ENCODE peak calls at places on chromosomes 2 and 18, in six cellular contexts. N is WTC11, P is SK-N-SH, F is A549, K is GM12878, R is endothelial cell of umbilical vein. I is an unnamed sample.

GRCh38 chr2:120346034-120346666 is at the start of gene INHBB:
- DNase-seq in N (no peak), P (peak), F (peak), K (no peak), R (no peak), I (no peak)

GRCh38 chr2:233793465-233794127 is 15.5 kb downstream of the MROH2A start:
- DNase-seq in N (no peak), P (no peak), F (no peak), K (no peak), R (no peak), I (no peak)

GRCh38 chr2:30661173-30662107 is 145.8 kb downstream of the CAPN13 start:
- DNase-seq in N (no peak), P (no peak), F (no peak), K (no peak), R (no peak), I (no peak)

GRCh38 chr2:232568161-232568560 is 17.7 kb downstream of the EIF4E2 start:
- DNase-seq in N (no peak), P (no peak), F (peak), K (no peak), R (no peak), I (peak)

GRCh38 chr2:46650556-46651001 is 171.2 kb downstream of the TMEM247 start:
- DNase-seq in N (peak), P (peak), F (peak), K (peak), R (peak), I (peak)

GRCh38 chr2:176677746-176678145 is 408.5 kb downstream of the MTX2 start:
- DNase-seq in N (no peak), P (no peak), F (no peak), K (no peak), R (no peak), I (no peak)

GRCh38 chr2:218879881-218880748 is 537 bp upstream of the WNT10A start:
- DNase-seq in N (peak), P (peak), F (no peak), K (peak), R (no peak), I (no peak)

GRCh38 chr2:222973237-222973636 is 78.8 kb upstream of the KCNE4 start:
- DNase-seq in N (no peak), P (no peak), F (no peak), K (no peak), R (no peak), I (no peak)

GRCh38 chr18:46344416-46345180 is 240.4 kb downstream of the HAUS1 start:
- DNase-seq in N (no peak), P (no peak), F (no peak), K (no peak), R (no peak), I (no peak)

GRCh38 chr18:41378628-41379027 is 576.4 kb upstream of the PIK3C3 start:
- DNase-seq in N (no peak), P (peak), F (peak), K (no peak), R (peak), I (no peak)

GRCh38 chr2:200486529-200486928 is 23.3 kb downstream of the KCTD18 start:
- DNase-seq in N (no peak), P (no peak), F (no peak), K (no peak), R (no peak), I (no peak)

GRCh38 chr2:75570948-75571729 is 10.4 kb upstream of the EVA1A start:
- DNase-seq in N (no peak), P (no peak), F (no peak), K (no peak), R (peak), I (no peak)

GRCh38 chr2:229922449-229923386 is at the start of gene FBXO36:
- DNase-seq in N (peak), P (peak), F (peak), K (no peak), R (no peak), I (peak)

GRCh38 chr18:27270508-27270907 is 85.4 kb upstream of the CHST9 start:
- DNase-seq in N (no peak), P (no peak), F (no peak), K (no peak), R (no peak), I (no peak)

GRCh38 chr2:74843371-74844298 is 9.7 kb downstream of the HK2 start:
- DNase-seq in N (no peak), P (no peak), F (no peak), K (peak), R (peak), I (no peak)

GRCh38 chr18:67359868-67360838 is 156.4 kb downstream of the DSEL start:
- DNase-seq in N (no peak), P (peak), F (peak), K (no peak), R (peak), I (no peak)

GRCh38 chr2:40321224-40321623 is 130.7 kb downstream of the SLC8A1 start:
- DNase-seq in N (no peak), P (no peak), F (no peak), K (no peak), R (no peak), I (no peak)

GRCh38 chr18:74268933-74269620 is 22.7 kb downstream of the CYB5A start:
- DNase-seq in N (no peak), P (peak), F (no peak), K (no peak), R (no peak), I (no peak)

GRCh38 chr2:12684471-12684936 is 32.2 kb upstream of the TRIB2 start:
- DNase-seq in N (no peak), P (no peak), F (no peak), K (no peak), R (peak), I (no peak)

GRCh38 chr2:234003972-234004617 is 46.4 kb upstream of the SPP2 start:
- DNase-seq in N (no peak), P (no peak), F (peak), K (no peak), R (peak), I (peak)

GRCh38 chr2:84906900-84907714 is 1.7 kb downstream of the TMSB10 start:
- DNase-seq in N (no peak), P (peak), F (peak), K (no peak), R (peak), I (peak)

GRCh38 chr2:12120281-12121150 is 374.1 kb downstream of the LPIN1 start:
- DNase-seq in N (no peak), P (no peak), F (no peak), K (no peak), R (no peak), I (no peak)

GRCh38 chr2:166344286-166345113 is 31.2 kb downstream of the SCN9A start:
- DNase-seq in N (no peak), P (peak), F (no peak), K (no peak), R (no peak), I (no peak)

GRCh38 chr18:48300463-48300961 is 108.7 kb downstream of the ZBTB7C start:
- DNase-seq in N (peak), P (no peak), F (peak), K (no peak), R (no peak), I (no peak)

GRCh38 chr18:63158012-63158631 is 161.4 kb downstream of the BCL2 start:
- DNase-seq in N (no peak), P (no peak), F (no peak), K (no peak), R (no peak), I (no peak)
- TF ChIP-seq MAX in N (no peak), P (no peak), F (no peak), K (no peak), R (no peak), I (no peak)

DNA sequence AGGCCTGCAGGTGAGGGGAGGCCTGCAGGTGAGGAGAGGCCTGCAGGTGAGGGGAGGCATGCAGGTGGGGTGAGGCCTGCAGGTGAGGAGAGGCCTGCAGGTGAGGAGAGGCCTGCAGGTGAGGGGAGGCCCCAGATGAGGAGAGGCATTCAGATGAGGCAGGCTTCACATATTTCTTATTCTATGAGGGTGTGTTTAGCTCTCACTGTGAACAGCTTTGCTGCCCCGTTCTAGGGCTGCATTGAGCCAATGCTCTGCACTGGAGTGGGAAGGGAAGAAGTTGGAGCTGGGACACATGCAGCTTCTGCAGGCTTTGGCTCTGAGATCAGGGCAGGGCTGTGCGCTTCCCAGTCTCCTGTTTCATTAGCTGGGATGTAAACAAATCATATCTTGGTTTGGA is 19.5 kb downstream of the TPO start:
- DNase-seq in N (no peak), P (no peak), F (no peak), K (no peak), R (no peak), I (no peak)
- TF ChIP-seq MAX in N (no peak), P (no peak), F (no peak), K (no peak), R (no peak), I (no peak)

GRCh38 chr2:237315170-237315880 is 98.6 kb downstream of the COL6A3 start:
- DNase-seq in N (no peak), P (peak), F (no peak), K (no peak), R (peak), I (no peak)

GRCh38 chr2:237316339-237316738 is 97.6 kb downstream of the COL6A3 start:
- DNase-seq in N (no peak), P (no peak), F (no peak), K (no peak), R (no peak), I (no peak)

GRCh38 chr2:237314198-237314597 is 99.8 kb downstream of the COL6A3 start:
- DNase-seq in N (no peak), P (no peak), F (no peak), K (no peak), R (no peak), I (no peak)

GRCh38 chr2:237319086-237319820 is 94.7 kb downstream of the COL6A3 start:
- DNase-seq in N (no peak), P (no peak), F (no peak), K (no peak), R (no peak), I (no peak)

GRCh38 chr2:237315881-237316225 is 98.1 kb downstream of the COL6A3 start:
- DNase-seq in N (no peak), P (no peak), F (no peak), K (no peak), R (no peak), I (no peak)
- TF ChIP-seq MAX in N (no peak), P (no peak), F (no peak), K (no peak), R (no peak), I (no peak)

GRCh38 chr18:76564636-76565237 is 69.7 kb upstream of the ZNF516 start:
- DNase-seq in N (no peak), P (no peak), F (no peak), K (no peak), R (no peak), I (no peak)

GRCh38 chr18:76562286-76562840 is 67.3 kb upstream of the ZNF516 start:
- DNase-seq in N (no peak), P (peak), F (no peak), K (no peak), R (no peak), I (no peak)

GRCh38 chr18:76566987-76567386 is 71.9 kb upstream of the ZNF516 start:
- DNase-seq in N (no peak), P (no peak), F (no peak), K (no peak), R (no peak), I (no peak)

GRCh38 chr18:76565238-76566173 is 70.5 kb upstream of the ZNF516 start:
- DNase-seq in N (peak), P (peak), F (peak), K (no peak), R (peak), I (no peak)

DNA sequence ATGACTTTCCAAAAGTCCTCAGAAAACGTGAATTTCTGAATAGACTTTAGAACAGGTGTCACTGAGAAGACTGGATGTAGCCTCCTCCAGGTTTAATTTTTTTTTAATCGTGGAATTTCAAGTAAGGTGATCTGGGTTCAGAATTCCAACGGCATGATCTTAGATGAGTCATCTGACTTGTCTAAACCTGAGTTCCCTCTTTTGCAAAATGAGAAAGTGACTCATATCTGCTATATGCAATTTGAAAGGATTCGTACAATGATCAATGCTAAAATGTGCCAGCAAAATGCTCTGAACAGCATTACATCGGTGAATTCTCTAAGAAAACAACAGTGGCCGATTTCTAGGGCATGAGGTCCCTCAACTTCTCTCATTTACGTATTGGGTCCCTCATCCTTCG is 69.1 kb upstream of the ZNF516 start:
- DNase-seq in N (no peak), P (no peak), F (no peak), K (no peak), R (no peak), I (peak)
- TF ChIP-seq MAX in N (no peak), P (no peak), F (no peak), K (no peak), R (no peak), I (no peak)

GRCh38 chr2:135121016-135121657 is 69.0 kb downstream of the RAB3GAP1 start:
- DNase-seq in N (no peak), P (no peak), F (no peak), K (no peak), R (no peak), I (no peak)
- TF ChIP-seq MAX in N (no peak), P (no peak), F (no peak), K (no peak), R (no peak), I (no peak)

GRCh38 chr2:27174638-27175037 is 25.8 kb downstream of the TCF23 start:
- DNase-seq in N (no peak), P (no peak), F (no peak), K (no peak), R (no peak), I (no peak)
- TF ChIP-seq MAX in N (no peak), P (no peak), F (no peak), K (no peak), R (no peak), I (no peak)

GRCh38 chr2:18791172-18791797 is 201.9 kb upstream of the NT5C1B start:
- DNase-seq in N (no peak), P (no peak), F (no peak), K (no peak), R (no peak), I (no peak)
- TF ChIP-seq MAX in N (no peak), P (no peak), F (no peak), K (no peak), R (no peak), I (no peak)